ENCODE peak calls at places on chromosomes 12 and 14, in four cellular contexts. J is K562, Y is HCT116, D is HepG2. E is an unnamed sample.

GRCh38 chr12:89208661-89209096 is 143.6 kb downstream of the DUSP6 start:
- DNase-seq in J (no peak), Y (no peak), D (no peak), E (peak; percentile 35)

GRCh38 chr12:102314821-102315220 is 117.2 kb upstream of the PMCH start:
- DNase-seq in J (no peak), Y (no peak), D (no peak), E (no peak)

GRCh38 chr14:96260341-96260821 is 4.4 kb downstream of the BDKRB1 start:
- DNase-seq in J (no peak), Y (no peak), D (no peak), E (no peak)

GRCh38 chr12:106133136-106134087 is 5.3 kb downstream of the NUAK1 start:
- DNase-seq in J (no peak), Y (no peak), D (no peak), E (no peak)

GRCh38 chr14:22168092-22168955 is 420.7 kb downstream of the DAD1 start:
- DNase-seq in J (no peak), Y (no peak), D (peak; percentile 29), E (no peak)

GRCh38 chr12:7859552-7859951 is 13.2 kb downstream of the SLC2A14 start:
- DNase-seq in J (no peak), Y (no peak), D (no peak), E (no peak)

GRCh38 chr12:121755591-121755990 is 37.9 kb downstream of the RHOF start:
- DNase-seq in J (no peak), Y (no peak), D (no peak), E (no peak)

GRCh38 chr12:25903603-25904245 is 54.8 kb upstream of the RASSF8 start:
- DNase-seq in J (no peak), Y (no peak), D (no peak), E (no peak)

GRCh38 chr14:72516936-72517408 is 376.9 kb downstream of the DPF3 start:
- DNase-seq in J (peak; percentile 35), Y (peak; percentile 39), D (peak; percentile 46), E (peak; percentile 48)

GRCh38 chr14:20413785-20414117 is 450 bp upstream of the TEP1 start:
- DNase-seq in J (no peak), Y (no peak), D (no peak), E (no peak)

GRCh38 chr14:55802986-55803431 is 223.0 kb downstream of the KTN1 start:
- DNase-seq in J (peak; percentile 19), Y (peak; percentile 91), D (peak; percentile 69), E (no peak)

GRCh38 chr14:50791201-50791600 is 39.8 kb downstream of the NIN start:
- DNase-seq in J (no peak), Y (no peak), D (no peak), E (no peak)

GRCh38 chr14:34933301-34933700 is 49.5 kb upstream of the SRP54 start:
- DNase-seq in J (no peak), Y (no peak), D (no peak), E (no peak)

GRCh38 chr12:78928200-78929074 is 63.9 kb downstream of the SYT1 start:
- DNase-seq in J (no peak), Y (peak; percentile 87), D (peak; percentile 1), E (no peak)

GRCh38 chr12:122793685-122794106 is 19.3 kb downstream of the CCDC62 start:
- DNase-seq in J (peak; percentile 70), Y (peak; percentile 52), D (peak; percentile 34), E (peak; percentile 74)

GRCh38 chr12:6437586-6437985 is 7.2 kb upstream of the CD27 start:
- DNase-seq in J (no peak), Y (no peak), D (no peak), E (no peak)

GRCh38 chr12:77754086-77754485 is 76.6 kb upstream of the NAV3 start:
- DNase-seq in J (no peak), Y (no peak), D (no peak), E (no peak)

GRCh38 chr14:36096090-36096489 is 80.4 kb downstream of the PTCSC3 start:
- DNase-seq in J (no peak), Y (no peak), D (no peak), E (no peak)

GRCh38 chr14:72651081-72651480 is 242.8 kb downstream of the DPF3 start:
- DNase-seq in J (no peak), Y (no peak), D (no peak), E (peak; percentile 51)

GRCh38 chr12:104011265-104011664 is 38.7 kb downstream of the GLT8D2 start:
- DNase-seq in J (no peak), Y (peak; percentile 16), D (no peak), E (no peak)

GRCh38 chr14:31307618-31308017 is 100.0 kb upstream of the HECTD1 start:
- DNase-seq in J (no peak), Y (no peak), D (no peak), E (no peak)

GRCh38 chr14:31307198-31307597 is 99.6 kb upstream of the HECTD1 start:
- DNase-seq in J (no peak), Y (no peak), D (no peak), E (no peak)

GRCh38 chr14:31312934-31313333 is 105.3 kb upstream of the HECTD1 start:
- DNase-seq in J (no peak), Y (no peak), D (no peak), E (no peak)
- TF ChIP-seq ELF1 in J (no peak), Y (no peak), D (no peak), E (no peak)

GRCh38 chr12:55797068-55797467 is 20.5 kb downstream of the SARNP start:
- DNase-seq in J (peak; percentile 31), Y (peak; percentile 26), D (peak; percentile 51), E (peak; percentile 68)
- TF ChIP-seq ZBTB33 in J (no peak), Y (no peak), D (no peak), E (no peak)

DNA sequence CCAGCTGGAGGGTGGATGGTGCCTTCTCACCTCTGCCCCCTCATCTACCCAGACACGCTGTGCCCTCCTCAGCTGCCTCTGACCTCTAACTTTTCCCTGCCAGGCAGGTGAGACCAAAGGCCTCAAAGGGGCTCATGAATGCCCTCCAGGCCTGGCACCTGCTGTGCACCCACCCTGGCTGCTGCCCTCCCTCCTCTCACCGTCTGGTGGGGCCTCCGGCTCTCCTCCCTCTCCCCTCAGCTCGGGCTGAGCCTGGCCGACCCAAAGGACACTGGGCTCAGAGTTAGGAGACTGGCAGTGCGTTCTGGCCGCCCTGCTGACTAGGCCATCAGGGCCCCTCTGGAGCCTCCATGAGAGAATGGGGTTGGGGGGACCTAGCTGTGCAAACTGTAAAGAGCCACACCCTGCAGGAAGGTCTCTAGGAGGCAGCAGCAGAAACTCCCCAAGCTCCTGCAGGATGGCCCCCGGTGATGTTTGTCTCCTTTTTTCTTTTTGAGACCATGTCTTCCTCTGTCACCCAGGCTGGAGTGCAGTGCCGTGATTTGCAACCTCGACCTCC is 40.3 kb upstream of the PPP1R13B start:
- DNase-seq in J (no peak), Y (no peak), D (no peak), E (no peak)
- TF ChIP-seq ELF1 in J (no peak), Y (no peak), D (no peak), E (no peak)

GRCh38 chr12:53972722-53973092 is 219 bp upstream of the HOXC11 start:
- DNase-seq in J (no peak), Y (no peak), D (no peak), E (no peak)

GRCh38 chr12:53975816-53976152 is 1.0 kb upstream of the HOTAIR start:
- DNase-seq in J (no peak), Y (no peak), D (no peak), E (no peak)

GRCh38 chr12:53973093-53974042 is at the start of gene HOXC11:
- DNase-seq in J (no peak), Y (no peak), D (no peak), E (no peak)

GRCh38 chr12:53975019-53975815 is 463 bp upstream of the HOTAIR start:
- DNase-seq in J (no peak), Y (no peak), D (no peak), E (no peak)

GRCh38 chr12:53974084-53975018 is at the start of gene HOTAIR:
- DNase-seq in J (no peak), Y (no peak), D (no peak), E (peak; percentile 63)
- TF ChIP-seq ZBTB33 in J (peak; percentile 84), Y (no peak), D (no peak), E (no peak)

DNA sequence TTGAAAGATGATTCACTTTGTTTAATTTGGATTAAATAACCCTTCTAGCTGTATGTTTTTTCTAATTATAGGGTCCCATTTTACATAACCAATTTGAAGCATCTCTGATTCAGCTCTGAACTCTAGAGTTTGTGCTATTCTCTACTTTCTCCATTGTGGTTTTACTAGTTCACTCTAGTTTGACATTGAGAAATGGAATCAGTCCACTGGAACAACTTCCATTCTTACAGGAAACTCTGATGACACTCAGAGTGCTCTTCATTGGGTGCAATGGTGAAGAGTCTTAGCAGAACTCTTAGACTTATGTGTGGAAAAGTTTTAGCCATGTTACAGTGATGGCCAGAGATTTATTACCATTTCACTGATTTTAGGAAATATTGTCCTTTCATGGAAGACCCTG is 140.7 kb downstream of the DYRK2 start:
- DNase-seq in J (no peak), Y (no peak), D (no peak), E (no peak)
- TF ChIP-seq ELF1 in J (no peak), Y (no peak), D (no peak), E (no peak)

GRCh38 chr14:104871145-104871655 is 6.1 kb downstream of the CEP170B start:
- DNase-seq in J (no peak), Y (no peak), D (no peak), E (no peak)
- TF ChIP-seq ZBTB33 in J (no peak), Y (no peak), D (no peak), E (no peak)

GRCh38 chr12:98653866-98654493 is 8.9 kb downstream of the APAF1 start:
- DNase-seq in J (peak; percentile 23), Y (peak; percentile 42), D (peak; percentile 68), E (peak; percentile 61)
- TF ChIP-seq ELF1 in J (no peak), Y (no peak), D (no peak), E (no peak)

GRCh38 chr12:80593766-80594165 is 113.7 kb upstream of the MYF6 start:
- DNase-seq in J (no peak), Y (no peak), D (no peak), E (no peak)

GRCh38 chr12:80589091-80589490 is 118.3 kb upstream of the MYF6 start:
- DNase-seq in J (no peak), Y (no peak), D (no peak), E (no peak)

GRCh38 chr12:80590085-80590484 is 117.3 kb upstream of the MYF6 start:
- DNase-seq in J (no peak), Y (no peak), D (no peak), E (no peak)
- TF ChIP-seq ZBTB33 in J (no peak), Y (no peak), D (no peak), E (no peak)

DNA sequence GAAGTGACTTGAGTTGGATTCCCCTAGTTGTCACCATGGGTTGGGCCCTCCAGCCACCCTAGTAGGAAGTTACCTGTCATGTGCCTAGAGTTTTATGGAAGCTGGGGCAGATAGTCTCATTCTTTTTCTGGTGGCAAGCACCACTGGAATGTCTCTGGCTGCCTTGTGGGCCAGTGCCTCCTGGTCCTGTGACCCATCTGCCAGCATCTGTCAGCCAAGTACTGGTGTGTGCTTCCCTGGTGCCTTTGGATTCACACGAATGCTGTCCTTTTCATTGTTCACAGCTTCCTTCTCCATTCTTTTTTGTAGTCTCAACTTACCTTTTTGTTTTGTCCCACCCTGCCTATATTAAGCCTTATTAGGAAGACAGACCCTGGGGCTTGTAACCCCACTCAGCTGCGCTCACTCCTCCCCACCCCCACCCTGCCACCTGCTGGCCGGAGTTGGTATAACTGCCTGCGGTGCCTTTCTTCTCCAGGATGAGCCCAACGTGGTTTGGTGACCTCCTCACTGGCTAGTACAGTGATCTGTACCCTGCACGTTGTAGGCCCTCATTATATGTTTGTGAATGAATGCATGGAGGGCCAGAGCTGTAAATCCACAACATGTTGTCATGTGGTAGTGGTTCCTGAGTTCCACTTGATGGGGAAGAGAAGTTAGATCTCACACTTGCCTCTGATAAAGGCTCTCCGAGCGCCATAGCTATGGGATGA is 125.7 kb downstream of the TSPAN9 start:
- DNase-seq in J (peak; percentile 78), Y (no peak), D (peak; percentile 28), E (peak; percentile 83)
- TF ChIP-seq ELF1 in J (no peak), Y (no peak), D (no peak), E (no peak)

E was measured in SK-N-SH.